ENCODE peak calls at places on chromosome 14, in four cellular contexts. One of them, this sample, is unnamed.

GRCh38 chr14:21024668-21025373 is at the start of gene NDRG2:
- DNase-seq in Calu3: peak; percentile 69
- DNase-seq in heart left ventricle: peak; percentile 90
- DNase-seq in GM23338: peak; percentile 95
- DNase-seq in this sample: peak; percentile 90

GRCh38 chr14:68521952-68522509 is 270.8 kb downstream of the ZFP36L1 start:
- DNase-seq in Calu3: no peak
- DNase-seq in heart left ventricle: no peak
- DNase-seq in GM23338: no peak
- DNase-seq in this sample: no peak

GRCh38 chr14:32183151-32184048 is 18.4 kb upstream of the RNU6-7 start:
- DNase-seq in Calu3: no peak
- DNase-seq in heart left ventricle: no peak
- DNase-seq in GM23338: no peak
- DNase-seq in this sample: no peak

GRCh38 chr14:30005114-30005698 is 77.6 kb upstream of the PRKD1 start:
- DNase-seq in Calu3: peak; percentile 8
- DNase-seq in heart left ventricle: no peak
- DNase-seq in GM23338: peak; percentile 72
- DNase-seq in this sample: no peak

GRCh38 chr14:69268763-69269162 is 8.8 kb downstream of the GALNT16 start:
- DNase-seq in Calu3: no peak
- DNase-seq in heart left ventricle: no peak
- DNase-seq in GM23338: no peak
- DNase-seq in this sample: no peak

GRCh38 chr14:22084393-22085281 is 411.0 kb upstream of the OR4E1 start:
- DNase-seq in Calu3: peak; percentile 20
- DNase-seq in heart left ventricle: no peak
- DNase-seq in GM23338: peak; percentile 83
- DNase-seq in this sample: no peak

GRCh38 chr14:59311723-59312122 is 123.3 kb downstream of the DAAM1 start:
- DNase-seq in Calu3: no peak
- DNase-seq in heart left ventricle: no peak
- DNase-seq in GM23338: no peak
- DNase-seq in this sample: no peak

GRCh38 chr14:101855958-101856357 is 94.4 kb downstream of the PPP2R5C start:
- DNase-seq in Calu3: no peak
- DNase-seq in heart left ventricle: no peak
- DNase-seq in GM23338: no peak
- DNase-seq in this sample: no peak

GRCh38 chr14:22545842-22546721 is 42.9 kb downstream of the DAD1 start:
- DNase-seq in Calu3: no peak
- DNase-seq in heart left ventricle: no peak
- DNase-seq in GM23338: no peak
- DNase-seq in this sample: no peak

GRCh38 chr14:35050652-35051051 is 4.6 kb downstream of the FAM177A1 start:
- DNase-seq in Calu3: no peak
- DNase-seq in heart left ventricle: peak; percentile 44
- DNase-seq in GM23338: no peak
- DNase-seq in this sample: no peak

GRCh38 chr14:31027847-31028246 is 1.7 kb upstream of the STRN3 start:
- DNase-seq in Calu3: no peak
- DNase-seq in heart left ventricle: no peak
- DNase-seq in GM23338: no peak
- DNase-seq in this sample: no peak

GRCh38 chr14:23127861-23128260 is 8.8 kb upstream of the CEBPE start:
- DNase-seq in Calu3: no peak
- DNase-seq in heart left ventricle: no peak
- DNase-seq in GM23338: no peak
- DNase-seq in this sample: no peak

GRCh38 chr14:69481815-69482568 is 2.5 kb upstream of the PLEKHD1 start:
- DNase-seq in Calu3: no peak
- DNase-seq in heart left ventricle: no peak
- DNase-seq in GM23338: no peak
- DNase-seq in this sample: no peak

GRCh38 chr14:89425931-89426330 is 8.9 kb upstream of the FOXN3 start:
- DNase-seq in Calu3: no peak
- DNase-seq in heart left ventricle: no peak
- DNase-seq in GM23338: no peak
- DNase-seq in this sample: peak; percentile 33

DNA sequence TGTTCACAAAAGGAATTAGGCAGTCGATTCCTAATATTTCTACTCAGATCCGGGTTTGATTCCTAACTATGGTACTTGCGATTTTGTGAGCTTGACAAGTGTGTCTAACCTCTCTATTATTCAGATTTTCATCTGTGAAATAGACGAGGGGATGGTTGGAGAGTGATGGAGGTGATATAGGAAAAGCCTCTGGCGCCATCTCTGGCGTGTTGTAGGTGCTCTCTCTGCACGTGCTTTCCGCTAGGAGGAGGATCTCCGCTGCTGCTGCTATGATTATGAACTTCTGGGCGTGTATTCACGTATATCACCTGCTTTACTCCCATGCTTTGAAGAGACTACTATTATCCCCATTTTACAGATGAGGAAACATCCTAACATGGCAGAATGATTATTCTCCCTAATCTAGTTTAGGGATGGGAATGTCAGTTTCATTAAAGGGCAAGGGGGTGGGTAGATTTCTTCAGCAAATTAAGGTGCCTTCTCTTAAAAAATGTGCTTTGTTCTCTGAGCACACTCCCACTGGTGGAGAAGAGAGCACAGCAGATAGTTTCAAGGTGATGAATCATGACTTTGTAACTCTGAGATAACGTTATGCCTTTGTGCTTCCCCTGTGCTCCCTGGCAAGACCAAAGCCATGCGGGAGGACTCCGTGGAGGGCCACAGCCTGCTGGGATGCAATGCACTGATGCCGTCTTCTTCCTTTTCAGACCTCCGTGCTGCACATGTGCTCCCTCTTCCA is 97.1 kb downstream of the PRIMA1 start:
- DNase-seq in Calu3: no peak
- DNase-seq in heart left ventricle: no peak
- DNase-seq in GM23338: peak; percentile 58
- DNase-seq in this sample: no peak
- TF ChIP-seq CTCF in Calu3: no peak
- TF ChIP-seq CTCF in heart left ventricle: no peak
- TF ChIP-seq CTCF in GM23338: peak; percentile 59
- TF ChIP-seq CTCF in this sample: no peak

GRCh38 chr14:92481386-92481785 is 32.2 kb upstream of the RIN3 start:
- DNase-seq in Calu3: no peak
- DNase-seq in heart left ventricle: no peak
- DNase-seq in GM23338: no peak
- DNase-seq in this sample: peak; percentile 5
- TF ChIP-seq CTCF in Calu3: no peak
- TF ChIP-seq CTCF in heart left ventricle: no peak
- TF ChIP-seq CTCF in GM23338: peak; percentile 22
- TF ChIP-seq CTCF in this sample: no peak

DNA sequence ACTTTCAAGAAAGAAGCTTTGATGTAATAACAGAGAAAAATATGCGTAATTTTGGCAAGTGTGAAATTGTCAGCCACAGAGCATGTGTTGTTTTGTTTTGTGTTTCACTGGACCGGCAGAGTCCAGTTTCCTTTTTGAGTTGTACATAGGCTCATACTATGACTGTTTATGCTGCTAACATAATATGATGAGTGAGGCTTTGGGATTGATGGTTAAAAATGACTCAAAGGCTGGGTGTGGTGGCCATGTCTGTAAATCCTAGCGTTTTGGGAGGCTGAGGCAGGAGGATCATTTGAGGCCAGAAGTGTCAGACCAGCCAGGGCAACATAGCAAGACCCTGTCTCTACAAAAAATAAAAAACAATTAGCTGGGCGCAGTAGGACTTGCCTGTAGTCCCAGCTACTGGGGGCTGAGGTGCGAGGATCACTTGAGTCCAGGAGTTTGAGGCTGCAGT is 487.9 kb downstream of the PCNX1 start:
- DNase-seq in Calu3: no peak
- DNase-seq in heart left ventricle: no peak
- DNase-seq in GM23338: no peak
- DNase-seq in this sample: no peak
- TF ChIP-seq CTCF in Calu3: no peak
- TF ChIP-seq CTCF in heart left ventricle: no peak
- TF ChIP-seq CTCF in GM23338: no peak
- TF ChIP-seq CTCF in this sample: no peak

GRCh38 chr14:86942939-86943338 is 1050.0 kb downstream of the GALC start:
- DNase-seq in Calu3: no peak
- DNase-seq in heart left ventricle: no peak
- DNase-seq in GM23338: no peak
- DNase-seq in this sample: no peak

GRCh38 chr14:86943391-86944365 is 1049.3 kb downstream of the GALC start:
- DNase-seq in Calu3: no peak
- DNase-seq in heart left ventricle: no peak
- DNase-seq in GM23338: no peak
- DNase-seq in this sample: no peak

GRCh38 chr14:86946446-86946845 is 1046.5 kb downstream of the GALC start:
- DNase-seq in Calu3: no peak
- DNase-seq in heart left ventricle: no peak
- DNase-seq in GM23338: no peak
- DNase-seq in this sample: no peak

GRCh38 chr14:86944434-86944833 is 1048.5 kb downstream of the GALC start:
- DNase-seq in Calu3: no peak
- DNase-seq in heart left ventricle: no peak
- DNase-seq in GM23338: no peak
- DNase-seq in this sample: no peak
- TF ChIP-seq CTCF in Calu3: no peak
- TF ChIP-seq CTCF in heart left ventricle: no peak
- TF ChIP-seq CTCF in GM23338: no peak
- TF ChIP-seq CTCF in this sample: no peak

GRCh38 chr14:64235652-64236640 is 58.2 kb downstream of the ESR2 start:
- DNase-seq in Calu3: no peak
- DNase-seq in heart left ventricle: no peak
- DNase-seq in GM23338: no peak
- DNase-seq in this sample: peak; percentile 63

GRCh38 chr14:64233791-64234190 is 60.4 kb downstream of the ESR2 start:
- DNase-seq in Calu3: no peak
- DNase-seq in heart left ventricle: no peak
- DNase-seq in GM23338: no peak
- DNase-seq in this sample: no peak

GRCh38 chr14:64234877-64235651 is 59.1 kb downstream of the ESR2 start:
- DNase-seq in Calu3: no peak
- DNase-seq in heart left ventricle: no peak
- DNase-seq in GM23338: no peak
- DNase-seq in this sample: peak; percentile 37

GRCh38 chr14:64232095-64232830 is 61.9 kb downstream of the ESR2 start:
- DNase-seq in Calu3: no peak
- DNase-seq in heart left ventricle: peak; percentile 61
- DNase-seq in GM23338: no peak
- DNase-seq in this sample: no peak

DNA sequence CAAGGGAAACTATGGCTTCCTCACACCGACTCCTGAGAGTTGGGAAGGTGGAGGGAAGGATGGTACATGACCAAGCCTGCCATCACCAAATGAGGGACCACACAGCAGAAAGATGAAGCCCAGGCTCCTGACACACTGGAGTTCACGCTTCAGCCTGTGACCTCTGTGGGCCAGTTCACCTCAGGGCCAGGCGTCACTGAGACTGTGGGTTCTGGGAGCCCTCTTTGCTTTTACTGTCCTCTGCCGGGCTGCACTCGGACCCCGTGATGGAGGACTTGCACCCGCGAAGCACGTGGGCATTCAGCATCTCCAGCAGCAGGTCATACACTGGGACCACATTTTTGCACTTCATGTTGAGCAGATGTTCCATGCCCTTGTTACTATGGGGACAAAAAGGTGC is 61.2 kb downstream of the ESR2 start:
- DNase-seq in Calu3: no peak
- DNase-seq in heart left ventricle: no peak
- DNase-seq in GM23338: no peak
- DNase-seq in this sample: no peak
- TF ChIP-seq CTCF in Calu3: no peak
- TF ChIP-seq CTCF in heart left ventricle: no peak
- TF ChIP-seq CTCF in GM23338: no peak
- TF ChIP-seq CTCF in this sample: no peak

DNA sequence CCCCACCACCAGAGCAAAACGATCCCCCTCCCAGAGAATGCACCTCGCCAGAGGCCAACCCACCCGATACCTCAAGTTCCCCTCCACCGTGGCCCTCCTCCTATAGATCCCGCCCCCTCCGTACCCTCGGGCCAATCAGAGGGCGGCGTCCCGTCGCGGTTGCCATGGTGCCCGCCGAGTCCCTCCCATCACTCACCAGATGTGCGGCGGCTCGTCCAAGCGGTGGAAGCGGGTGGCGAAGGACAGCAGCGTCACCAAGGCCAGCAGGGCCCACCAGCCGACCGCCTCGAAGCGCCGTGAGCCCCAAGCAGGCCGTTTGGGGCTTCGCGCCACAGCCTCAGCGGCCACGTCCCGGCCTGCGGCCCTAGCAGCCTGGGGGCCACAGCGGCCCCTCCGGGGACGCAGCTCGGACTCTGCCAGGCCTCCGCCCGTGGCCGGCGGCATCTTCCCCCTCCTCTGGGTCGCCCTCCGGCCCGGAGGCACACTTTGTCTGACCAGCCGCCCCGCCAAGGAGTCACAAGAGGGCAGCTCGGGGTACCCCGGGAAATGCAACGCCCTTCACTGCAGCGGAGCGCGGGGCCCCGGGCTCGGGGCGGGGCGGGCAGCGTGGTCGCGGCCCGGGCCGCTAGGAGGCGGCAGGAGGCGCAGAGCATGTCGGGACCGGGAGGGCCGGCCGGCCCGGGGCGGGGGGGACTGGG is at the start of gene POMT2:
- DNase-seq in Calu3: peak; percentile 94
- DNase-seq in heart left ventricle: peak; percentile 96
- DNase-seq in GM23338: peak; percentile 98
- DNase-seq in this sample: peak; percentile 95
- TF ChIP-seq CTCF in Calu3: peak; percentile 45
- TF ChIP-seq CTCF in heart left ventricle: peak; percentile 40
- TF ChIP-seq CTCF in GM23338: peak; percentile 29
- TF ChIP-seq CTCF in this sample: peak; percentile 50

GRCh38 chr14:91273885-91274273 is 29.4 kb upstream of the GPR68 start:
- DNase-seq in Calu3: no peak
- DNase-seq in heart left ventricle: no peak
- DNase-seq in GM23338: no peak
- DNase-seq in this sample: no peak
- TF ChIP-seq CTCF in Calu3: no peak
- TF ChIP-seq CTCF in heart left ventricle: no peak
- TF ChIP-seq CTCF in GM23338: no peak
- TF ChIP-seq CTCF in this sample: no peak